ENCODE peak calls at places on chromosomes 11 and 22, in nine cellular contexts. One of them, this sample, is unnamed.

GRCh38 chr22:45612451-45612901 is 59.2 kb upstream of the ATXN10 start:
- DNase-seq in heart left ventricle: peak
- DNase-seq in fibroblast of mammary gland: peak
- DNase-seq in esophagus squamous epithelium: peak
- DNase-seq in astrocyte of the spinal cord: peak
- DNase-seq in fibroblast of lung: peak
- DNase-seq in psoas muscle: peak
- DNase-seq in BJ: peak
- DNase-seq in mucosa of descending colon: no peak
- DNase-seq in this sample: peak

GRCh38 chr11:43419460-43419859 is 60.7 kb downstream of the TTC17 start:
- DNase-seq in heart left ventricle: no peak
- DNase-seq in fibroblast of mammary gland: peak
- DNase-seq in esophagus squamous epithelium: no peak
- DNase-seq in astrocyte of the spinal cord: peak
- DNase-seq in fibroblast of lung: peak
- DNase-seq in psoas muscle: no peak
- DNase-seq in BJ: no peak
- DNase-seq in mucosa of descending colon: no peak
- DNase-seq in this sample: peak

GRCh38 chr11:65120831-65121230 is 1.1 kb downstream of the FAU start:
- DNase-seq in heart left ventricle: no peak
- DNase-seq in fibroblast of mammary gland: no peak
- DNase-seq in esophagus squamous epithelium: no peak
- DNase-seq in astrocyte of the spinal cord: no peak
- DNase-seq in fibroblast of lung: no peak
- DNase-seq in psoas muscle: no peak
- DNase-seq in BJ: no peak
- DNase-seq in mucosa of descending colon: no peak
- DNase-seq in this sample: no peak

GRCh38 chr22:28111501-28111900 is 192.4 kb upstream of the PITPNB start:
- DNase-seq in heart left ventricle: no peak
- DNase-seq in fibroblast of mammary gland: peak
- DNase-seq in esophagus squamous epithelium: no peak
- DNase-seq in astrocyte of the spinal cord: no peak
- DNase-seq in fibroblast of lung: no peak
- DNase-seq in psoas muscle: no peak
- DNase-seq in BJ: no peak
- DNase-seq in mucosa of descending colon: no peak
- DNase-seq in this sample: no peak

GRCh38 chr11:79055866-79056632 is 384.8 kb downstream of the TENM4 start:
- DNase-seq in heart left ventricle: no peak
- DNase-seq in fibroblast of mammary gland: peak
- DNase-seq in esophagus squamous epithelium: no peak
- DNase-seq in astrocyte of the spinal cord: peak
- DNase-seq in fibroblast of lung: peak
- DNase-seq in psoas muscle: peak
- DNase-seq in BJ: peak
- DNase-seq in mucosa of descending colon: no peak
- DNase-seq in this sample: no peak

GRCh38 chr11:63761870-63762661 is 6.5 kb downstream of the ZFTA start:
- DNase-seq in heart left ventricle: peak
- DNase-seq in fibroblast of mammary gland: no peak
- DNase-seq in esophagus squamous epithelium: no peak
- DNase-seq in astrocyte of the spinal cord: no peak
- DNase-seq in fibroblast of lung: peak
- DNase-seq in psoas muscle: peak
- DNase-seq in BJ: no peak
- DNase-seq in mucosa of descending colon: no peak
- DNase-seq in this sample: no peak

GRCh38 chr22:19105867-19106802 is 16.1 kb downstream of the DGCR2 start:
- DNase-seq in heart left ventricle: no peak
- DNase-seq in fibroblast of mammary gland: no peak
- DNase-seq in esophagus squamous epithelium: no peak
- DNase-seq in astrocyte of the spinal cord: no peak
- DNase-seq in fibroblast of lung: no peak
- DNase-seq in psoas muscle: no peak
- DNase-seq in BJ: no peak
- DNase-seq in mucosa of descending colon: no peak
- DNase-seq in this sample: peak

GRCh38 chr11:1225386-1226225 is 2.7 kb downstream of the MUC5B start:
- DNase-seq in heart left ventricle: peak
- DNase-seq in fibroblast of mammary gland: no peak
- DNase-seq in esophagus squamous epithelium: no peak
- DNase-seq in astrocyte of the spinal cord: no peak
- DNase-seq in fibroblast of lung: no peak
- DNase-seq in psoas muscle: peak
- DNase-seq in BJ: no peak
- DNase-seq in mucosa of descending colon: peak
- DNase-seq in this sample: no peak

GRCh38 chr11:47470671-47471070 is 21.7 kb upstream of the RAPSN start:
- DNase-seq in heart left ventricle: no peak
- DNase-seq in fibroblast of mammary gland: no peak
- DNase-seq in esophagus squamous epithelium: no peak
- DNase-seq in astrocyte of the spinal cord: no peak
- DNase-seq in fibroblast of lung: no peak
- DNase-seq in psoas muscle: no peak
- DNase-seq in BJ: no peak
- DNase-seq in mucosa of descending colon: no peak
- DNase-seq in this sample: no peak

GRCh38 chr11:117087446-117087845 is 10.8 kb downstream of the SIK3 start:
- DNase-seq in heart left ventricle: no peak
- DNase-seq in fibroblast of mammary gland: no peak
- DNase-seq in esophagus squamous epithelium: no peak
- DNase-seq in astrocyte of the spinal cord: no peak
- DNase-seq in fibroblast of lung: no peak
- DNase-seq in psoas muscle: no peak
- DNase-seq in BJ: no peak
- DNase-seq in mucosa of descending colon: no peak
- DNase-seq in this sample: no peak

GRCh38 chr11:13098890-13099289 is 89.8 kb downstream of the RASSF10 start:
- DNase-seq in heart left ventricle: no peak
- DNase-seq in fibroblast of mammary gland: no peak
- DNase-seq in esophagus squamous epithelium: no peak
- DNase-seq in astrocyte of the spinal cord: no peak
- DNase-seq in fibroblast of lung: no peak
- DNase-seq in psoas muscle: no peak
- DNase-seq in BJ: no peak
- DNase-seq in mucosa of descending colon: no peak
- DNase-seq in this sample: no peak

GRCh38 chr11:21465203-21465602 is 727.7 kb upstream of the ANO5 start:
- DNase-seq in heart left ventricle: no peak
- DNase-seq in fibroblast of mammary gland: no peak
- DNase-seq in esophagus squamous epithelium: no peak
- DNase-seq in astrocyte of the spinal cord: no peak
- DNase-seq in fibroblast of lung: no peak
- DNase-seq in psoas muscle: no peak
- DNase-seq in BJ: no peak
- DNase-seq in mucosa of descending colon: no peak
- DNase-seq in this sample: no peak

GRCh38 chr11:35617316-35617686 is 959 bp upstream of the FJX1 start:
- DNase-seq in heart left ventricle: no peak
- DNase-seq in fibroblast of mammary gland: no peak
- DNase-seq in esophagus squamous epithelium: no peak
- DNase-seq in astrocyte of the spinal cord: no peak
- DNase-seq in fibroblast of lung: no peak
- DNase-seq in psoas muscle: no peak
- DNase-seq in BJ: no peak
- DNase-seq in mucosa of descending colon: no peak
- DNase-seq in this sample: no peak

GRCh38 chr22:30204742-30205111 is 41.8 kb downstream of the LIF start:
- DNase-seq in heart left ventricle: no peak
- DNase-seq in fibroblast of mammary gland: peak
- DNase-seq in esophagus squamous epithelium: no peak
- DNase-seq in astrocyte of the spinal cord: peak
- DNase-seq in fibroblast of lung: peak
- DNase-seq in psoas muscle: peak
- DNase-seq in BJ: peak
- DNase-seq in mucosa of descending colon: no peak
- DNase-seq in this sample: no peak

GRCh38 chr22:46092011-46092410 is 58.3 kb upstream of the PPARA start:
- DNase-seq in heart left ventricle: peak
- DNase-seq in fibroblast of mammary gland: no peak
- DNase-seq in esophagus squamous epithelium: no peak
- DNase-seq in astrocyte of the spinal cord: no peak
- DNase-seq in fibroblast of lung: no peak
- DNase-seq in psoas muscle: peak
- DNase-seq in BJ: no peak
- DNase-seq in mucosa of descending colon: peak
- DNase-seq in this sample: no peak

GRCh38 chr22:38947321-38948112 is 9.9 kb upstream of the APOBEC3A start:
- DNase-seq in heart left ventricle: no peak
- DNase-seq in fibroblast of mammary gland: no peak
- DNase-seq in esophagus squamous epithelium: no peak
- DNase-seq in astrocyte of the spinal cord: no peak
- DNase-seq in fibroblast of lung: no peak
- DNase-seq in psoas muscle: no peak
- DNase-seq in BJ: no peak
- DNase-seq in mucosa of descending colon: no peak
- DNase-seq in this sample: peak

GRCh38 chr22:43293259-43293658 is 49.9 kb downstream of the SCUBE1 start:
- DNase-seq in heart left ventricle: no peak
- DNase-seq in fibroblast of mammary gland: no peak
- DNase-seq in esophagus squamous epithelium: no peak
- DNase-seq in astrocyte of the spinal cord: no peak
- DNase-seq in fibroblast of lung: no peak
- DNase-seq in psoas muscle: no peak
- DNase-seq in BJ: peak
- DNase-seq in mucosa of descending colon: peak
- DNase-seq in this sample: no peak

GRCh38 chr22:39283312-39284141 is 35.9 kb downstream of the RPL3 start:
- DNase-seq in heart left ventricle: peak
- DNase-seq in fibroblast of mammary gland: no peak
- DNase-seq in esophagus squamous epithelium: no peak
- DNase-seq in astrocyte of the spinal cord: no peak
- DNase-seq in fibroblast of lung: peak
- DNase-seq in psoas muscle: peak
- DNase-seq in BJ: no peak
- DNase-seq in mucosa of descending colon: peak
- DNase-seq in this sample: no peak

GRCh38 chr22:37752189-37753061 is 55.3 kb upstream of the GCAT start:
- DNase-seq in heart left ventricle: peak
- DNase-seq in fibroblast of mammary gland: peak
- DNase-seq in esophagus squamous epithelium: peak
- DNase-seq in astrocyte of the spinal cord: peak
- DNase-seq in fibroblast of lung: peak
- DNase-seq in psoas muscle: peak
- DNase-seq in BJ: peak
- DNase-seq in mucosa of descending colon: peak
- DNase-seq in this sample: peak

GRCh38 chr11:125593113-125593761 is 585 bp downstream of the STT3A start:
- DNase-seq in heart left ventricle: no peak
- DNase-seq in fibroblast of mammary gland: peak
- DNase-seq in esophagus squamous epithelium: no peak
- DNase-seq in astrocyte of the spinal cord: peak
- DNase-seq in fibroblast of lung: peak
- DNase-seq in psoas muscle: no peak
- DNase-seq in BJ: no peak
- DNase-seq in mucosa of descending colon: no peak
- DNase-seq in this sample: peak

GRCh38 chr22:18103527-18104269 is 6.9 kb upstream of the TUBA8 start:
- DNase-seq in heart left ventricle: no peak
- DNase-seq in fibroblast of mammary gland: no peak
- DNase-seq in esophagus squamous epithelium: no peak
- DNase-seq in astrocyte of the spinal cord: no peak
- DNase-seq in fibroblast of lung: no peak
- DNase-seq in psoas muscle: peak
- DNase-seq in BJ: no peak
- DNase-seq in mucosa of descending colon: no peak
- DNase-seq in this sample: no peak

GRCh38 chr22:47190957-47191323 is 428.5 kb downstream of the TBC1D22A start:
- DNase-seq in heart left ventricle: no peak
- DNase-seq in fibroblast of mammary gland: no peak
- DNase-seq in esophagus squamous epithelium: no peak
- DNase-seq in astrocyte of the spinal cord: no peak
- DNase-seq in fibroblast of lung: no peak
- DNase-seq in psoas muscle: no peak
- DNase-seq in BJ: no peak
- DNase-seq in mucosa of descending colon: no peak
- DNase-seq in this sample: no peak

GRCh38 chr11:47139878-47140277 is 36.8 kb downstream of the ARFGAP2 start:
- DNase-seq in heart left ventricle: no peak
- DNase-seq in fibroblast of mammary gland: no peak
- DNase-seq in esophagus squamous epithelium: no peak
- DNase-seq in astrocyte of the spinal cord: no peak
- DNase-seq in fibroblast of lung: no peak
- DNase-seq in psoas muscle: no peak
- DNase-seq in BJ: no peak
- DNase-seq in mucosa of descending colon: no peak
- DNase-seq in this sample: no peak

GRCh38 chr22:35629406-35630234 is 12.5 kb upstream of the MB start:
- DNase-seq in heart left ventricle: peak
- DNase-seq in fibroblast of mammary gland: peak
- DNase-seq in esophagus squamous epithelium: no peak
- DNase-seq in astrocyte of the spinal cord: peak
- DNase-seq in fibroblast of lung: peak
- DNase-seq in psoas muscle: peak
- DNase-seq in BJ: peak
- DNase-seq in mucosa of descending colon: peak
- DNase-seq in this sample: peak
- H3K4me3 ChIP-seq in heart left ventricle: no peak
- H3K4me3 ChIP-seq in fibroblast of mammary gland: no peak
- H3K4me3 ChIP-seq in esophagus squamous epithelium: no peak
- H3K4me3 ChIP-seq in astrocyte of the spinal cord: no peak
- H3K4me3 ChIP-seq in fibroblast of lung: no peak
- H3K4me3 ChIP-seq in psoas muscle: no peak
- H3K4me3 ChIP-seq in BJ: no peak
- H3K4me3 ChIP-seq in mucosa of descending colon: no peak
- H3K4me3 ChIP-seq in this sample: peak

GRCh38 chr11:37657645-37658044 is 1059.6 kb upstream of the RAG2 start:
- DNase-seq in heart left ventricle: no peak
- DNase-seq in fibroblast of mammary gland: peak
- DNase-seq in esophagus squamous epithelium: no peak
- DNase-seq in astrocyte of the spinal cord: peak
- DNase-seq in fibroblast of lung: peak
- DNase-seq in psoas muscle: no peak
- DNase-seq in BJ: no peak
- DNase-seq in mucosa of descending colon: no peak
- DNase-seq in this sample: peak
- TF ChIP-seq CTCF in heart left ventricle: no peak
- TF ChIP-seq CTCF in fibroblast of mammary gland: peak
- TF ChIP-seq CTCF in esophagus squamous epithelium: no peak
- TF ChIP-seq CTCF in astrocyte of the spinal cord: peak
- TF ChIP-seq CTCF in fibroblast of lung: peak
- TF ChIP-seq CTCF in psoas muscle: no peak
- TF ChIP-seq CTCF in BJ: peak
- TF ChIP-seq CTCF in mucosa of descending colon: no peak
- TF ChIP-seq CTCF in this sample: peak

GRCh38 chr11:105033781-105034180 is 1.2 kb downstream of the CASP1 start:
- DNase-seq in heart left ventricle: no peak
- DNase-seq in fibroblast of mammary gland: no peak
- DNase-seq in esophagus squamous epithelium: no peak
- DNase-seq in astrocyte of the spinal cord: no peak
- DNase-seq in fibroblast of lung: no peak
- DNase-seq in psoas muscle: no peak
- DNase-seq in BJ: no peak
- DNase-seq in mucosa of descending colon: no peak
- DNase-seq in this sample: no peak
- H3K4me3 ChIP-seq in heart left ventricle: peak
- H3K4me3 ChIP-seq in fibroblast of mammary gland: no peak
- H3K4me3 ChIP-seq in esophagus squamous epithelium: no peak
- H3K4me3 ChIP-seq in astrocyte of the spinal cord: no peak
- H3K4me3 ChIP-seq in fibroblast of lung: no peak
- H3K4me3 ChIP-seq in psoas muscle: peak
- H3K4me3 ChIP-seq in BJ: no peak
- H3K4me3 ChIP-seq in mucosa of descending colon: no peak
- H3K4me3 ChIP-seq in this sample: no peak

GRCh38 chr11:97454988-97455387 is 1065.2 kb downstream of the JRKL start:
- DNase-seq in heart left ventricle: no peak
- DNase-seq in fibroblast of mammary gland: peak
- DNase-seq in esophagus squamous epithelium: no peak
- DNase-seq in astrocyte of the spinal cord: peak
- DNase-seq in fibroblast of lung: peak
- DNase-seq in psoas muscle: no peak
- DNase-seq in BJ: no peak
- DNase-seq in mucosa of descending colon: no peak
- DNase-seq in this sample: peak
- TF ChIP-seq CTCF in heart left ventricle: no peak
- TF ChIP-seq CTCF in fibroblast of mammary gland: no peak
- TF ChIP-seq CTCF in esophagus squamous epithelium: no peak
- TF ChIP-seq CTCF in astrocyte of the spinal cord: peak
- TF ChIP-seq CTCF in fibroblast of lung: peak
- TF ChIP-seq CTCF in psoas muscle: no peak
- TF ChIP-seq CTCF in BJ: no peak
- TF ChIP-seq CTCF in mucosa of descending colon: no peak
- TF ChIP-seq CTCF in this sample: peak

This sample was measured in PC-3.